ENCODE peak calls at places on chromosome 2, in five cellular contexts. D, L, V, X and T are unnamed samples.

GRCh38 chr2:101121174-101121573 is 30.0 kb downstream of the TBC1D8 start:
- DNase-seq in D (no peak), L (no peak), V (no peak), X (peak), T (peak)

GRCh38 chr2:157866202-157866601 is 9.9 kb downstream of the ACVR1 start:
- DNase-seq in D (no peak), L (peak), V (peak), X (no peak), T (no peak)

GRCh38 chr2:166573393-166573792 is 79.3 kb upstream of the SCN7A start:
- DNase-seq in D (no peak), L (peak), V (no peak), X (no peak), T (no peak)

GRCh38 chr2:112577756-112578155 is 6.7 kb upstream of the CHCHD5 start:
- DNase-seq in D (no peak), L (no peak), V (no peak), X (no peak), T (no peak)

GRCh38 chr2:46509804-46510203 is 30.4 kb downstream of the TMEM247 start:
- DNase-seq in D (no peak), L (no peak), V (no peak), X (no peak), T (no peak)

GRCh38 chr2:218266316-218266979 is 3.5 kb downstream of the AAMP start:
- DNase-seq in D (no peak), L (peak), V (no peak), X (peak), T (peak)

GRCh38 chr2:55761526-55761925 is 67.9 kb upstream of the PNPT1 start:
- DNase-seq in D (no peak), L (no peak), V (no peak), X (no peak), T (no peak)

GRCh38 chr2:63926800-63927199 is 85.1 kb downstream of the UGP2 start:
- DNase-seq in D (no peak), L (no peak), V (no peak), X (no peak), T (no peak)

GRCh38 chr2:112794131-112794733 is 9.9 kb upstream of the IL1A start:
- DNase-seq in D (peak), L (no peak), V (peak), X (no peak), T (peak)

GRCh38 chr2:64637000-64637628 is 16.6 kb downstream of the SERTAD2 start:
- DNase-seq in D (no peak), L (no peak), V (no peak), X (no peak), T (no peak)

GRCh38 chr2:237074211-237074993 is 11.3 kb upstream of the COPS8 start:
- DNase-seq in D (no peak), L (no peak), V (no peak), X (no peak), T (no peak)

GRCh38 chr2:241035142-241035817 is 36.9 kb downstream of the SNED1 start:
- DNase-seq in D (no peak), L (no peak), V (no peak), X (no peak), T (no peak)

GRCh38 chr2:236180831-236181453 is 12.8 kb upstream of the GBX2 start:
- DNase-seq in D (peak), L (peak), V (peak), X (no peak), T (peak)

GRCh38 chr2:15704086-15704787 is 112.6 kb downstream of the DDX1 start:
- DNase-seq in D (no peak), L (no peak), V (no peak), X (no peak), T (no peak)

GRCh38 chr2:37387143-37387835 is 42.9 kb downstream of the QPCT start:
- DNase-seq in D (peak), L (peak), V (no peak), X (no peak), T (no peak)